ENCODE peak calls at places on chromosome 4, in seven cellular contexts. R is nephron progenitor cell; D is kidney; U is stimulated activated naive B cell treated with anti-CD40 and anti-IgM and Interleukin-4, amounts not matched to agents 10 μg/mL and 1 μg/mL and 100 μg/mL, for 72 hours; A is uterus; S is EL; Y is midbrain. X is an unnamed sample.

GRCh38 chr4:47381172-47381571 is 82.3 kb downstream of the COMMD8 start:
- DNase-seq in Y (no peak), R (no peak), S (no peak), U (no peak), A (no peak), D (no peak), X (no peak)

GRCh38 chr4:42296196-42296595 is 101.1 kb upstream of the SHISA3 start:
- DNase-seq in Y (no peak), D (no peak), A (no peak), U (no peak), R (no peak), S (no peak), X (no peak)

GRCh38 chr4:68152411-68152810 is 22.7 kb upstream of the TMPRSS11F start:
- DNase-seq in A (no peak), Y (no peak), R (no peak), S (no peak), D (no peak), U (no peak), X (no peak)

GRCh38 chr4:38071801-38072567 is 111.8 kb downstream of the PTTG2 start:
- DNase-seq in U (no peak), Y (no peak), S (no peak), D (no peak), A (no peak), R (no peak), X (no peak)

GRCh38 chr4:129282293-129282692 is 186.3 kb downstream of the C4orf33 start:
- DNase-seq in S (no peak), D (no peak), Y (no peak), A (no peak), R (no peak), U (no peak), X (no peak)

GRCh38 chr4:85489273-85489672 is 14.3 kb downstream of the ARHGAP24 start:
- DNase-seq in D (no peak), A (no peak), S (peak), U (no peak), R (no peak), Y (no peak), X (no peak)

GRCh38 chr4:129988957-129989356 is 893.0 kb downstream of the C4orf33 start:
- DNase-seq in R (no peak), S (no peak), Y (no peak), U (no peak), A (no peak), D (no peak), X (no peak)

GRCh38 chr4:134787315-134787714 is 585.7 kb upstream of the PABPC4L start:
- DNase-seq in Y (no peak), R (no peak), S (peak), D (no peak), U (no peak), A (no peak), X (no peak)

GRCh38 chr4:88991746-88992145 is 65.2 kb downstream of the FAM13A start:
- DNase-seq in D (no peak), U (no peak), S (peak), Y (no peak), A (no peak), R (no peak), X (no peak)

GRCh38 chr4:8862800-8863758 is 8.6 kb downstream of the HMX1 start:
- DNase-seq in A (no peak), Y (no peak), D (no peak), R (no peak), S (no peak), U (no peak), X (no peak)

GRCh38 chr4:178556796-178557195 is 1114.6 kb upstream of the AGA start:
- DNase-seq in A (no peak), U (no peak), R (no peak), D (no peak), S (no peak), Y (no peak), X (no peak)

GRCh38 chr4:138103597-138104461 is 138.3 kb downstream of the SLC7A11 start:
- DNase-seq in Y (no peak), U (no peak), A (no peak), D (no peak), R (no peak), S (no peak), X (no peak)

GRCh38 chr4:183563874-183564273 is 59.0 kb downstream of the ING2 start:
- DNase-seq in D (no peak), S (peak), A (no peak), U (no peak), Y (peak), R (no peak), X (no peak)

GRCh38 chr4:123987408-123987807 is 590.8 kb downstream of the SPRY1 start:
- DNase-seq in A (no peak), U (no peak), Y (no peak), R (no peak), D (no peak), S (no peak), X (no peak)

GRCh38 chr4:68361146-68361589 is 11.3 kb upstream of the YTHDC1 start:
- DNase-seq in A (no peak), R (no peak), S (peak), U (no peak), Y (no peak), D (no peak), X (no peak)

GRCh38 chr4:109303141-109303499 is 662 bp upstream of the COL25A1 start:
- DNase-seq in D (no peak), R (no peak), U (no peak), S (peak), A (peak), Y (no peak), X (no peak)

GRCh38 chr4:10354225-10354624 is 103.0 kb downstream of the ZNF518B start:
- DNase-seq in R (no peak), Y (no peak), U (no peak), A (no peak), S (no peak), D (no peak), X (no peak)